ENCODE peak calls at places on chromosomes 2 and 18, in six cellular contexts. K is foreskin fibroblast, D is fibroblast of villous mesenchyme, M is A673, B is HCT116, P is endodermal cell. I is an unnamed sample.

GRCh38 chr2:80482276-80482675 is 177.7 kb upstream of the LRRTM1 start:
- DNase-seq in K (no peak), D (no peak), M (no peak), B (no peak), P (no peak), I (no peak)

GRCh38 chr2:235551965-235552364 is 58.1 kb downstream of the AGAP1 start:
- DNase-seq in K (peak), D (peak), M (peak), B (peak), P (peak), I (peak)

GRCh38 chr2:149885468-149885867 is 297.9 kb upstream of the MMADHC start:
- DNase-seq in K (peak), D (no peak), M (no peak), B (no peak), P (no peak), I (no peak)

GRCh38 chr2:227990937-227991336 is 119.5 kb downstream of the DAW1 start:
- DNase-seq in K (no peak), D (no peak), M (no peak), B (no peak), P (no peak), I (no peak)

GRCh38 chr2:208266641-208267335 is 733 bp downstream of the PIKFYVE start:
- DNase-seq in K (peak), D (peak), M (no peak), B (no peak), P (no peak), I (peak)

GRCh38 chr2:121884515-121884915 is 129.1 kb downstream of the TSN start:
- DNase-seq in K (no peak), D (no peak), M (no peak), B (no peak), P (peak), I (peak)

GRCh38 chr2:182553483-182553882 is 126.6 kb upstream of the PDE1A start:
- DNase-seq in K (no peak), D (no peak), M (no peak), B (no peak), P (no peak), I (no peak)

GRCh38 chr2:240925576-240926515 is 19.7 kb downstream of the CROCC2 start:
- DNase-seq in K (no peak), D (no peak), M (no peak), B (no peak), P (peak), I (no peak)

GRCh38 chr2:101679801-101680487 is 17.6 kb upstream of the MAP4K4 start:
- DNase-seq in K (no peak), D (no peak), M (no peak), B (no peak), P (no peak), I (peak)

GRCh38 chr2:152623076-152623740 is 94.1 kb downstream of the PRPF40A start:
- DNase-seq in K (no peak), D (no peak), M (no peak), B (no peak), P (no peak), I (no peak)

GRCh38 chr2:152623775-152624174 is 93.5 kb downstream of the PRPF40A start:
- DNase-seq in K (no peak), D (no peak), M (no peak), B (no peak), P (no peak), I (no peak)

GRCh38 chr2:152624805-152625204 is 92.5 kb downstream of the PRPF40A start:
- DNase-seq in K (no peak), D (peak), M (no peak), B (no peak), P (no peak), I (no peak)

GRCh38 chr2:152629202-152629601 is 88.1 kb downstream of the PRPF40A start:
- DNase-seq in K (no peak), D (no peak), M (no peak), B (no peak), P (no peak), I (no peak)

DNA sequence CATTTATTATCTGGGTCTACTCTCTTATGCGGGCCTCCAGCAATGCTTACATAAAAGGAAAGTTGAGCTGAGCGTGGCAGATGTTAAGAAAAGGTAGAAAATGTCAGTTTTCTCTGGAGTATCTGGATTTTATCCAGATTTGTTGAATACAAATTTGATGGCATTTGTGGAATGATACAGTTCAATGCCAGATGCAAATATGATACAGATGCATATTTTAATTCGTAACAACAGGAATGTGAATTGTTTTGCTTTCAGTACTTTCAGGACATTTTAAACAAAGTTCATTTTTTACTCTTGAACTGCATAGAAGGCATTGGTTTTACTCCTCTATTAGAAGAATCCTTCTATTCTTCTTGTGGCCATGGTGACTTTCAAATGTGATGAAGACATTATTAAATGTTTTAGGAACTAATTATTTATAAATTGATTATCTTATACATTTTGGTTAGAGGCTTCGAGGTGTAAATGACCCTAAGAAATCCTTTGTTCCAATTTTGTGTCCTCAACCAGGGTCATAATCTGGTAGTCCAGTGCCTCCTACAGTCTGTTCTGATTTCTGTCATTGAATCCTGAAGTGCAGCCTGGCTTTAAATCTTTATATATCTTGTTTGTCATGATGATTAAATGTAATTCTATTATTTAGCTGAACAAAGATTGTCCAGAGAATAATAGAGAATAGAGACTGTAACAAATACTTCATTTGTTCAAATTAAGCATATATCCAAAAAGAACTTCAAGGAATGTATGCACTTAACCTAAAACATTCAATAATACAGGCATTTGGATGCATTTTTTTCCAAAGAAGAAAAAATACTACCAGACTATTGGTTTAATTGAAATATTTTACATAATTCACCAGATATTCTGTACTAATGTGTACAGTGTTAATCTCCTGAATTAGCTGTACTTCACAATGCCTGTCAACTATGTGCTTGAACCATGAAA is 90.0 kb downstream of the PRPF40A start:
- DNase-seq in K (peak), D (peak), M (peak), B (peak), P (no peak), I (peak)
- TF ChIP-seq CTCF in K (peak), D (peak), M (peak), B (peak), P (peak), I (peak)

DNA sequence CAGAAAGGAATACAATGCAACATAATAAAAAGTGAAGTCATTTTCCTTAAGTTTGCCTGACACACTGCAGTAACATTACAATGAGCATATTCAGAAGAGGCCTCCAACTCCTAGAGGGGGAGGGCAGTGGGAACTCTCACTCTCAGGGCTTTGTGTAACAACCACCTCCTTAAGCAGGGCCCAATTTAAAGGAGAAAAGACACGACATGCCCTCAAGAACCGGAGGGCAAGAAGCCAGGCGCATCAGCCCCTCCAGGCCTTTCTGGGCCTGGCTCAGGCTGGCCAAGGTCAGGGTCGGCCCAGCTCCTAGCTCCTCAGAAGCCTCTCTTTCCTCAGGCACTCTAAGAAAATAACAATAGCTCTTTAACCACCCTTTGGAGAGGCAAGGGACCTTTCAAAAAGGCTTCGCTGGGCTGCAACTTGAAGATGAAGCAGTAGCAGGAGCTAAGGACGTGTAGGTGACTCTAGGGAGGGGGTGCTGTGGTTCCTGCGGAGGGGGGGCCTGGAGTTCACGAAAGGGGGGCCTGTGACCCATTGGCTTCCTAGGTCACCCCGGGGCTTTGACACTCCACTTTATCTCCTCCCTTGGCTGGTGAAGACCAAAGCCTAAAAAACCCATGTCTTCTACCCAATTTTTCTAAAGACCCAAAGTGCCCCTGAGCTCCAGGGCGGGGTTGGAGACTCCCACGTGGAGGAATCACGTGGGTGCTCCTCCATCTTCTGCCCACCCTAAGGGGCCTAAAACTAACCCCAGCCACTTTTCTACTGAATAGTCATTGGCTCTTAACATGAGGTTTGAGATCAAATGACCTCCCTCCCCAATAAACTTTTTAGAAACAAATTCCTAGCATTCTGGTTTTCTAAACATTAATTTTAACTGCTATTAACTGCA is 13.3 kb downstream of the SERTAD2 start:
- DNase-seq in K (peak), D (no peak), M (no peak), B (no peak), P (no peak), I (peak)
- H3K4me3 ChIP-seq in K (no peak), D (no peak), M (no peak), B (no peak), P (peak), I (no peak)

GRCh38 chr2:13201924-13202323 is 485.2 kb downstream of the TRIB2 start:
- DNase-seq in K (no peak), D (no peak), M (peak), B (no peak), P (no peak), I (no peak)
- TF ChIP-seq CTCF in K (no peak), D (no peak), M (peak), B (no peak), P (peak), I (no peak)

GRCh38 chr2:15763106-15763821 is 171.6 kb downstream of the DDX1 start:
- DNase-seq in K (no peak), D (no peak), M (no peak), B (no peak), P (no peak), I (no peak)

GRCh38 chr2:15764683-15765011 is 173.0 kb downstream of the DDX1 start:
- DNase-seq in K (no peak), D (no peak), M (no peak), B (no peak), P (no peak), I (no peak)

GRCh38 chr2:15765211-15765610 is 173.5 kb downstream of the DDX1 start:
- DNase-seq in K (no peak), D (no peak), M (no peak), B (no peak), P (peak), I (no peak)

GRCh38 chr2:15762449-15762848 is 170.8 kb downstream of the DDX1 start:
- DNase-seq in K (no peak), D (no peak), M (no peak), B (no peak), P (no peak), I (no peak)

DNA sequence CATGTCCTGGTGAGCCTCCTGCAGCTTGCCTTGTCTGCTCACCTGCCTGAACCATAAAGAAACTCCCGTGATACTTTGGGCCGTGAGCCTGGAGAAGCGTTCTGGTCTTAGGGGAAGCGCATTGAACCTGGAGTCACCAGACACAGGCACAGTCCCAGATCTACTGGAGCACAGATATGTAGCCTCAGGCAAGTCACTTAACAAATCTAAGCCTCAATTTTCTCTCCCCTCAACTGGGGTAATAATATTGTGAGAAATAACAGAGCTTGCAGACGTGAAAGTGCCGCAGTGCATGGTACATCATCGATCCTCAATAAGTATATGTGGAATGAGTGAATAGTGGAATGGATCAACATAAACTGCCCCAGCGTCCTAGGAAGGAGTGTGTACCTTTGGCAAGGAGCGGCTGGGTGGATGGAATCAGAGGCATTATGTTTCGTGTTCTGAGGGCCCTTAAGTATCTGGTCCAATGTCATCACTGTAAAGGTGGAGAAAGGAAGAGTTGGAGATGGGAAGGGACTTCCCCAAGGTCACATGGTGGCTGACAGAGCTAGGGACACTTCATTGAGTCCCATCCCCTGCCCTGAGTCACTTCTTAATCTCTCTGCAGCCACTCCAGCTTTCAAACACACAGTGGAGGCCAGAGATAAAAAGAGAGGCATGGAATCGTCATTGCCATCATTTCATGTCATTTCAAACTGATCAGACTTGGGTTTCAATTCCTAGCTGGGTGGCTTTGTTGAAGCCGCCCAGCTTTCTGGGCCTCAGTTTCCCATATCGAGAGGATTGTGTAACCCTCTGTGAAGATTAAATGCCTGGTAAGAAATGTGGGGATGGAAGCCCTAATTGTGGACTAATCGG is 172.4 kb downstream of the DDX1 start:
- DNase-seq in K (no peak), D (no peak), M (no peak), B (no peak), P (no peak), I (no peak)
- H3K4me3 ChIP-seq in K (no peak), D (no peak), M (no peak), B (no peak), P (no peak), I (no peak)

GRCh38 chr18:12278153-12278764 is 24.1 kb downstream of the CIDEA start:
- DNase-seq in K (peak), D (no peak), M (no peak), B (no peak), P (peak), I (peak)
- TF ChIP-seq CTCF in K (peak), D (no peak), M (no peak), B (peak), P (peak), I (no peak)

GRCh38 chr2:109208951-109209335 is 79.9 kb downstream of the SH3RF3 start:
- DNase-seq in K (no peak), D (no peak), M (no peak), B (no peak), P (no peak), I (no peak)

GRCh38 chr2:109208071-109208950 is 79.3 kb downstream of the SH3RF3 start:
- DNase-seq in K (peak), D (peak), M (no peak), B (no peak), P (no peak), I (no peak)

GRCh38 chr2:109209941-109210340 is 80.9 kb downstream of the SH3RF3 start:
- DNase-seq in K (no peak), D (no peak), M (no peak), B (no peak), P (no peak), I (no peak)

GRCh38 chr2:109210431-109211200 is 81.6 kb downstream of the SH3RF3 start:
- DNase-seq in K (peak), D (peak), M (no peak), B (no peak), P (peak), I (peak)

GRCh38 chr2:109209412-109209811 is 80.4 kb downstream of the SH3RF3 start:
- DNase-seq in K (peak), D (peak), M (no peak), B (no peak), P (no peak), I (peak)
- H3K4me3 ChIP-seq in K (no peak), D (no peak), M (no peak), B (no peak), P (no peak), I (no peak)

GRCh38 chr2:68110102-68110501 is 47.3 kb upstream of the C1D start:
- DNase-seq in K (no peak), D (no peak), M (peak), B (no peak), P (no peak), I (no peak)
- TF ChIP-seq CTCF in K (no peak), D (no peak), M (peak), B (peak), P (no peak), I (no peak)

GRCh38 chr2:17136895-17137294 is 381.3 kb downstream of the RAD51AP2 start:
- DNase-seq in K (peak), D (peak), M (peak), B (no peak), P (no peak), I (no peak)
- H3K4me3 ChIP-seq in K (no peak), D (no peak), M (no peak), B (no peak), P (no peak), I (no peak)

DNA sequence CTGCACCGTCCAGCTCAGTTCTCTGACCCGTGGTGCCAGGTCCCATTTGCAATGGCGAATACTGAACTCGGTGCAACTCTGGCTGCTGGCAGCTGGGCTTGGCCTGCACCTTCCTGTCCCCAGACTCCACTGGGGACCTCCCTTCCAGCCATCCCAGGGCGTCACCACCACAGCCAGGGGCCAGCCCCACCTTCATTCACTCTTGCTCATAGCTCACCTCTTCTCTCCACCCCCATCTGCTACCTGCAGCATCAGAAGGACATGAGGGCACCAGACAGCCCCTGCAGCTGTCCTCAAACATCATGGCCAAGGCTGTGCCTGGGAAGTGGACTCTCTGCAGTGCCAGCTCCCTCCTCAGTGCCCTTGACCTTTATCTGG is 16.2 kb upstream of the ALPI start:
- DNase-seq in K (no peak), D (no peak), M (no peak), B (no peak), P (peak), I (no peak)
- TF ChIP-seq CTCF in K (peak), D (no peak), M (peak), B (peak), P (peak), I (no peak)

I was measured in fibroblast of pulmonary artery.